ENCODE peak calls at places on chromosomes 7 and 10, in six cellular contexts. X, D, B, U, O and M are unnamed samples.

GRCh38 chr10:436013-436697 is 253.3 kb downstream of the DIP2C start:
- DNase-seq in X (no peak), D (no peak), B (no peak), U (no peak), O (no peak), M (no peak)

GRCh38 chr10:46247808-46248569 is 38.8 kb upstream of the ANTXRL start:
- DNase-seq in X (no peak), D (no peak), B (no peak), U (peak), O (no peak), M (no peak)

GRCh38 chr10:61761825-61762217 is 99.1 kb downstream of the CABCOCO1 start:
- DNase-seq in X (no peak), D (no peak), B (no peak), U (no peak), O (no peak), M (no peak)

GRCh38 chr7:154928136-154929005 is 74.6 kb downstream of the PAXIP1 start:
- DNase-seq in X (peak), D (peak), B (peak), U (no peak), O (peak), M (peak)

GRCh38 chr7:43112941-43113621 is 634 bp downstream of the HECW1 start:
- DNase-seq in X (peak), D (no peak), B (no peak), U (no peak), O (no peak), M (no peak)

GRCh38 chr10:133079836-133080682 is 7.7 kb upstream of the ADGRA1 start:
- DNase-seq in X (no peak), D (no peak), B (no peak), U (no peak), O (no peak), M (peak)

GRCh38 chr10:131213651-131214505 is 97.6 kb downstream of the TCERG1L start:
- DNase-seq in X (no peak), D (no peak), B (no peak), U (no peak), O (no peak), M (no peak)

GRCh38 chr7:17845197-17845547 is 95.1 kb downstream of the SNX13 start:
- DNase-seq in X (no peak), D (no peak), B (no peak), U (no peak), O (no peak), M (no peak)

GRCh38 chr10:69327463-69328345 is 49.4 kb downstream of the HK1 start:
- DNase-seq in X (no peak), D (no peak), B (no peak), U (no peak), O (no peak), M (peak)

GRCh38 chr7:22269963-22270362 is 87.0 kb downstream of the RAPGEF5 start:
- DNase-seq in X (no peak), D (no peak), B (no peak), U (no peak), O (no peak), M (no peak)

GRCh38 chr7:148084138-148084537 is 506.4 kb upstream of the C7orf33 start:
- DNase-seq in X (peak), D (no peak), B (peak), U (peak), O (peak), M (peak)

GRCh38 chr7:16493266-16493665 is 27.7 kb upstream of the SOSTDC1 start:
- DNase-seq in X (no peak), D (no peak), B (no peak), U (no peak), O (no peak), M (no peak)

GRCh38 chr10:15106352-15107013 is 9.3 kb downstream of the RPP38 start:
- DNase-seq in X (peak), D (peak), B (peak), U (peak), O (peak), M (peak)

GRCh38 chr7:22613466-22613865 is 113.5 kb upstream of the STEAP1B start:
- DNase-seq in X (no peak), D (no peak), B (no peak), U (no peak), O (no peak), M (no peak)

GRCh38 chr7:27917119-27917518 is 177.2 kb downstream of the TAX1BP1 start:
- DNase-seq in X (no peak), D (no peak), B (no peak), U (no peak), O (no peak), M (no peak)

GRCh38 chr7:94298943-94299342 is 95.8 kb upstream of the COL1A2 start:
- DNase-seq in X (no peak), D (no peak), B (no peak), U (no peak), O (no peak), M (no peak)

GRCh38 chr7:13989138-13989943 is at the start of gene ETV1:
- DNase-seq in X (peak), D (no peak), B (peak), U (peak), O (no peak), M (peak)

GRCh38 chr10:86218160-86218559 is 148.4 kb downstream of the GRID1 start:
- DNase-seq in X (no peak), D (no peak), B (no peak), U (no peak), O (no peak), M (no peak)

GRCh38 chr7:108735814-108736213 is 166.1 kb downstream of the DNAJB9 start:
- DNase-seq in X (no peak), D (no peak), B (no peak), U (no peak), O (no peak), M (no peak)

GRCh38 chr10:58436071-58436470 is 50.9 kb downstream of the TFAM start:
- DNase-seq in X (peak), D (no peak), B (no peak), U (no peak), O (no peak), M (no peak)

GRCh38 chr10:91598211-91598981 is 34.5 kb downstream of the PPP1R3C start:
- DNase-seq in X (peak), D (no peak), B (no peak), U (no peak), O (no peak), M (no peak)

GRCh38 chr10:103504181-103504783 is 10.8 kb downstream of the NEURL1 start:
- DNase-seq in X (peak), D (peak), B (peak), U (no peak), O (no peak), M (no peak)

GRCh38 chr10:78408671-78409472 is 375.2 kb downstream of the RPS24 start:
- DNase-seq in X (no peak), D (no peak), B (no peak), U (peak), O (no peak), M (peak)

GRCh38 chr7:56447864-56448693 is 331.9 kb upstream of the NUPR2 start:
- DNase-seq in X (no peak), D (no peak), B (no peak), U (no peak), O (no peak), M (no peak)